ENCODE peak calls at places on chromosomes 12 and 14, in ten cellular contexts. R, B, S, H, P, N, K, E, I and U are unnamed samples.

GRCh38 chr12:92393504-92393903 is 247.9 kb upstream of the BTG1 start:
- DNase-seq in B (no peak), P (no peak), E (no peak), I (no peak), N (no peak), S (no peak), R (no peak), K (no peak), H (no peak), U (no peak)

GRCh38 chr14:39266589-39266870 is 32.8 kb downstream of the MIA2 start:
- DNase-seq in H (peak; percentile 66), R (no peak), I (peak; percentile 61), S (peak; percentile 53), K (no peak), N (peak; percentile 66), B (no peak), P (peak; percentile 89), E (no peak), U (peak; percentile 90)

GRCh38 chr12:94798107-94798506 is 147.8 kb upstream of the TMCC3 start:
- DNase-seq in N (no peak), I (no peak), R (no peak), P (no peak), H (no peak), K (no peak), B (no peak), S (no peak), E (no peak), U (no peak)

GRCh38 chr12:106345739-106346138 is 11.8 kb upstream of the POLR3B start:
- DNase-seq in H (peak; percentile 35), B (no peak), R (peak; percentile 32), K (peak; percentile 96), P (no peak), N (no peak), S (no peak), E (peak; percentile 32), I (no peak), U (peak; percentile 27)

GRCh38 chr12:31874961-31875608 is 84.1 kb upstream of the RESF1 start:
- DNase-seq in R (no peak), P (peak; percentile 75), N (peak; percentile 41), K (peak; percentile 83), S (peak; percentile 37), H (no peak), E (peak; percentile 77), I (peak; percentile 73), B (peak; percentile 61), U (peak; percentile 55)

GRCh38 chr14:72616294-72616693 is 277.6 kb downstream of the DPF3 start:
- DNase-seq in S (no peak), I (no peak), H (no peak), R (no peak), K (no peak), N (no peak), E (no peak), P (no peak), B (no peak), U (no peak)

GRCh38 chr12:108400481-108400880 is 61.4 kb upstream of the CMKLR1 start:
- DNase-seq in R (no peak), H (no peak), K (no peak), I (no peak), P (no peak), N (no peak), B (no peak), S (no peak), E (no peak), U (no peak)

GRCh38 chr14:42000450-42000849 is 393.8 kb downstream of the LRFN5 start:
- DNase-seq in K (no peak), S (no peak), B (no peak), R (no peak), E (no peak), I (no peak), N (no peak), P (no peak), H (no peak), U (no peak)

GRCh38 chr12:80183939-80184338 is 84.6 kb downstream of the OTOGL start:
- DNase-seq in B (no peak), P (no peak), H (no peak), N (no peak), I (no peak), S (no peak), K (peak; percentile 72), R (no peak), E (no peak), U (no peak)

GRCh38 chr12:115423546-115423987 is 739.6 kb upstream of the TBX3 start:
- DNase-seq in E (no peak), R (no peak), B (no peak), K (no peak), S (no peak), N (no peak), H (no peak), I (no peak), P (no peak), U (no peak)

GRCh38 chr12:14937689-14938088 is 648 bp downstream of the ERP27 start:
- DNase-seq in K (no peak), N (no peak), E (peak; percentile 42), I (no peak), P (no peak), H (no peak), R (no peak), S (no peak), B (no peak), U (no peak)

GRCh38 chr14:51547260-51547659 is 104.5 kb upstream of the FRMD6 start:
- DNase-seq in B (no peak), P (no peak), R (peak; percentile 96), E (no peak), N (no peak), S (peak; percentile 64), K (peak; percentile 99), H (peak; percentile 23), I (no peak), U (no peak)

GRCh38 chr14:24710403-24711063 is 76.5 kb upstream of the GZMB start:
- DNase-seq in I (peak; percentile 45), E (peak; percentile 64), R (no peak), N (peak; percentile 22), H (peak; percentile 52), S (peak; percentile 21), P (no peak), K (peak; percentile 17), B (peak; percentile 44), U (peak; percentile 52)

GRCh38 chr14:59919582-59920377 is at the start of gene LRRC9:
- DNase-seq in E (peak; percentile 7), H (peak; percentile 66), R (no peak), P (peak; percentile 50), K (no peak), B (no peak), S (peak; percentile 23), N (no peak), I (no peak), U (no peak)

GRCh38 chr14:59920378-59920683 is 387 bp downstream of the LRRC9 start:
- DNase-seq in R (no peak), I (no peak), K (no peak), H (no peak), B (no peak), S (no peak), E (no peak), N (no peak), P (no peak), U (no peak)

GRCh38 chr14:59913187-59913586 is 6.8 kb upstream of the LRRC9 start:
- DNase-seq in E (no peak), S (no peak), H (no peak), B (no peak), R (no peak), K (no peak), P (no peak), I (no peak), N (no peak), U (no peak)

DNA sequence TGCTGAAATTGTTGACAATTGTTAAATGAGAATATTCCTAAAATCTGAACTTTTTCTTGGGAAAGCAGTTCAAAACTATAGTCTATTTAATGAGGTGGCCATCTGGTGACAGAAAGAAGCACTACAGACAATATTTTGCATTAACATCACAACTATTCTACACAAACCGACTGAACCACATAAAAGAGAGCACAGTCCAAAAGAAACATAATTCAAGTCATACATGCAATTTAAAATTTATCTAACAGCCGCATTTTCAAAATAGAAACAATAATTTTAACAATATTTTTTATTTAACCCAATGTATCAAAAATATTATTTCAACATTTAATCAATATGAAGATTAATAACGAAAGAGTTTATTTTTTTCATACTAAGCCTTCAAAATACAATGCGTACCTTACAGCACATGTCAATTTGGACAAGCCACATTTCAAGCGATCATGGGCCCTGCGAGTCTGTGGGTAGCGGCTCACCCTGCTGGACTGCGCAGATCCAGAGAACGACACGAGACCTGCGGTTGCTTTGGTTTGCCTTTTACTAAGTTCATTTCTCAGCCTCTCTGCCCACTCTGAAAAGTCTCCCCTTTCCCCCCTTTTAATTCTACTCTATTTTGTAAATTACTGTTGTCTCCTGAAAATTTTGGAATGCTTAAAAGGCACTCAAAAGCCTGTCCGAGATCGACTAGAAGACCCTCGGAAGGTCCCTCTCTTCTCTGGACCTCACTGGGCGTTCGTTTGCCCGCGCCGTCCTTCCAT is 941 bp upstream of the LRRC9 start:
- DNase-seq in N (no peak), R (no peak), K (no peak), S (no peak), I (no peak), B (no peak), P (no peak), H (peak; percentile 28), E (peak; percentile 5), U (no peak)
- H3K4me1 ChIP-seq in N (peaks cover 11% of the 10 kb centered on the region), R (no peaks in the 10 kb centered on the region), K (peaks cover 9% of the 10 kb centered on the region), S (no peaks in the 10 kb centered on the region), I (peaks cover 7% of the 10 kb centered on the region), B (peaks cover 6% of the 10 kb centered on the region), P (peaks cover 18% of the 10 kb centered on the region), H (peaks cover 9% of the 10 kb centered on the region), E (peaks cover 7% of the 10 kb centered on the region), U (peaks cover 9% of the 10 kb centered on the region)

DNA sequence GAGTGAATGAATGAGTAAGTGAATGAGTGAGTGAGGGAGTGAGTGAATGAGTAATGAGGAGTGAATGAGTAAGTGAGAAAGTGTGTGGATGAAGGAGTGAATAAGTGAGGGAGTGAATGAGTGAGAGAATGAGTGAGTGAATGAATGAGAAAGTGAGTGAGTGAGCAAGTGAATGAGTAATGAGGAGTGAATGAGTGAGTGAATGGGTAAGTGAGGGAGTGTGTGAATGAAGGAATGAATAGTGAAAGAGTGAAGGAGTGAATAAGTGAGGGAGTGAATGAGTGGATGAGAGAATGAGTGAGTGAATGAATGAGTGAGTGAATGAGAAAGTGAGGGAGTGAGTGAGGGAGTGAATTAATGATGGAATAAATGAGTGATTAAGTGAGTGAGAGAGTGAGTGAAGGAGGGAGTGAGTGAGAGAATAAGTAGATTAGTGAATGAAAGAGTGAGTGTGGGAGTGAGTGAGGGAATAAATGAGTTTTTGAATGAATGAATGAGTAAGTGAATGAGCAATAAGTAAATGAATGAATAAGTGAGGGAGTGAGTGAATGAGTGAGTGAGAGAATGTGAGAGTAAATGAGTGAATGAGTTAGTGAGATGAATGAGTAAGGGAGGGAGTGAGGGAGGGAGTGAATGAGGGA is 364.5 kb downstream of the ADGRD1 start:
- DNase-seq in I (no peak), K (no peak), B (no peak), R (no peak), E (no peak), N (no peak), S (no peak), P (no peak), H (no peak), U (no peak)
- H3K9me3 ChIP-seq in I (no peaks in the 10 kb centered on the region), K (peaks cover 3% of the 10 kb centered on the region), B (no peaks in the 10 kb centered on the region), R (peaks cover 17% of the 10 kb centered on the region), E (peaks cover 2% of the 10 kb centered on the region), N (peaks cover 24% of the 10 kb centered on the region), S (no peaks in the 10 kb centered on the region), P (peaks cover 19% of the 10 kb centered on the region), H (no peaks in the 10 kb centered on the region), U (peaks cover 5% of the 10 kb centered on the region)

GRCh38 chr12:49346659-49347306 is at the start of gene DNAJC22:
- DNase-seq in K (no peak), H (peak; percentile 49), S (no peak), N (no peak), P (no peak), B (no peak), E (peak; percentile 48), I (no peak), R (no peak), U (peak; percentile 33)
- H3K4me1 ChIP-seq in K (peaks cover 35% of the 10 kb centered on the region), H (peaks cover 75% of the 10 kb centered on the region), S (peaks cover 16% of the 10 kb centered on the region), N (peaks cover 49% of the 10 kb centered on the region), P (peaks cover 51% of the 10 kb centered on the region), B (peaks cover 52% of the 10 kb centered on the region), E (peaks cover 58% of the 10 kb centered on the region), I (peaks cover 42% of the 10 kb centered on the region), R (peaks cover 20% of the 10 kb centered on the region), U (peaks cover 62% of the 10 kb centered on the region)

GRCh38 chr12:34601689-34602088 is 579.4 kb downstream of the ALG10 start:
- DNase-seq in P (peak; percentile 11), E (no peak), I (no peak), K (no peak), H (no peak), R (no peak), B (no peak), S (no peak), N (no peak), U (no peak)
- H3K9me3 ChIP-seq in P (peaks cover 100% of the 10 kb centered on the region), E (peaks cover 9% of the 10 kb centered on the region), I (no peaks in the 10 kb centered on the region), K (peaks cover 46% of the 10 kb centered on the region), H (no peaks in the 10 kb centered on the region), R (no peaks in the 10 kb centered on the region), B (no peaks in the 10 kb centered on the region), S (no peaks in the 10 kb centered on the region), N (peaks cover 64% of the 10 kb centered on the region), U (peaks cover 100% of the 10 kb centered on the region)